ENCODE peak calls at places on chromosomes 2 and 18, in eight cellular contexts. One of them, this sample, is unnamed.
A peak's percentile ranks its signal among the peaks of the same experiment; 100 is the strongest.

GRCh38 chr2:80102026-80102425 is 202.5 kb downstream of the LRRTM1 start:
- DNase-seq in cardiac fibroblast: peak; percentile 42
- DNase-seq in mesenteric fat pad: no peak
- DNase-seq in EL: peak; percentile 87
- DNase-seq in A549: no peak
- DNase-seq in endothelial cell: no peak
- DNase-seq in stimulated activated CD4-positive, alpha-beta T cell treated with anti-CD3 and anti-CD28 coated beads, Interleukin-12 subunit alpha, Interleukin-12 subunit beta, amount 100 ng/mL, for 48 hours: no peak
- DNase-seq in pancreas: no peak
- DNase-seq in this sample: no peak

GRCh38 chr2:77640924-77641323 is 118.7 kb upstream of the LRRTM4 start:
- DNase-seq in EL: no peak
- DNase-seq in endothelial cell: no peak
- DNase-seq in stimulated activated CD4-positive, alpha-beta T cell treated with anti-CD3 and anti-CD28 coated beads, Interleukin-12 subunit alpha, Interleukin-12 subunit beta, amount 100 ng/mL, for 48 hours: no peak
- DNase-seq in pancreas: no peak
- DNase-seq in cardiac fibroblast: no peak
- DNase-seq in mesenteric fat pad: no peak
- DNase-seq in A549: no peak
- DNase-seq in this sample: no peak

GRCh38 chr2:14303366-14304115 is 329.0 kb upstream of the LRATD1 start:
- DNase-seq in EL: no peak
- DNase-seq in pancreas: no peak
- DNase-seq in mesenteric fat pad: no peak
- DNase-seq in cardiac fibroblast: no peak
- DNase-seq in A549: no peak
- DNase-seq in endothelial cell: no peak
- DNase-seq in stimulated activated CD4-positive, alpha-beta T cell treated with anti-CD3 and anti-CD28 coated beads, Interleukin-12 subunit alpha, Interleukin-12 subunit beta, amount 100 ng/mL, for 48 hours: no peak
- DNase-seq in this sample: no peak

GRCh38 chr2:39778775-39779751 is at the start of gene THUMPD2:
- DNase-seq in cardiac fibroblast: peak; percentile 80
- DNase-seq in endothelial cell: peak; percentile 71
- DNase-seq in EL: peak; percentile 73
- DNase-seq in stimulated activated CD4-positive, alpha-beta T cell treated with anti-CD3 and anti-CD28 coated beads, Interleukin-12 subunit alpha, Interleukin-12 subunit beta, amount 100 ng/mL, for 48 hours: peak; percentile 42
- DNase-seq in A549: peak; percentile 86
- DNase-seq in mesenteric fat pad: peak; percentile 90
- DNase-seq in pancreas: peak; percentile 73
- DNase-seq in this sample: peak; percentile 83

GRCh38 chr2:145846986-145847385 is 1327.1 kb upstream of the ZEB2 start:
- DNase-seq in endothelial cell: no peak
- DNase-seq in stimulated activated CD4-positive, alpha-beta T cell treated with anti-CD3 and anti-CD28 coated beads, Interleukin-12 subunit alpha, Interleukin-12 subunit beta, amount 100 ng/mL, for 48 hours: no peak
- DNase-seq in mesenteric fat pad: no peak
- DNase-seq in A549: no peak
- DNase-seq in cardiac fibroblast: peak; percentile 61
- DNase-seq in pancreas: no peak
- DNase-seq in EL: no peak
- DNase-seq in this sample: no peak

GRCh38 chr18:9008709-9009635 is 93.5 kb upstream of the NDUFV2 start:
- DNase-seq in endothelial cell: no peak
- DNase-seq in cardiac fibroblast: no peak
- DNase-seq in A549: no peak
- DNase-seq in EL: no peak
- DNase-seq in pancreas: no peak
- DNase-seq in stimulated activated CD4-positive, alpha-beta T cell treated with anti-CD3 and anti-CD28 coated beads, Interleukin-12 subunit alpha, Interleukin-12 subunit beta, amount 100 ng/mL, for 48 hours: no peak
- DNase-seq in mesenteric fat pad: no peak
- DNase-seq in this sample: no peak

GRCh38 chr2:9779572-9780264 is 63.6 kb upstream of the TAF1B start:
- DNase-seq in mesenteric fat pad: no peak
- DNase-seq in EL: no peak
- DNase-seq in endothelial cell: no peak
- DNase-seq in A549: no peak
- DNase-seq in pancreas: no peak
- DNase-seq in stimulated activated CD4-positive, alpha-beta T cell treated with anti-CD3 and anti-CD28 coated beads, Interleukin-12 subunit alpha, Interleukin-12 subunit beta, amount 100 ng/mL, for 48 hours: no peak
- DNase-seq in cardiac fibroblast: no peak
- DNase-seq in this sample: no peak

GRCh38 chr2:34498561-34498960 is 899.5 kb upstream of the FAM98A start:
- DNase-seq in endothelial cell: no peak
- DNase-seq in EL: no peak
- DNase-seq in A549: no peak
- DNase-seq in pancreas: no peak
- DNase-seq in mesenteric fat pad: no peak
- DNase-seq in stimulated activated CD4-positive, alpha-beta T cell treated with anti-CD3 and anti-CD28 coated beads, Interleukin-12 subunit alpha, Interleukin-12 subunit beta, amount 100 ng/mL, for 48 hours: no peak
- DNase-seq in cardiac fibroblast: no peak
- DNase-seq in this sample: no peak